ENCODE peak calls at places on chromosomes 4 and X, in five cellular contexts. R is foreskin keratinocyte, F is H9, O is stromal cell of bone marrow, V is GM23338. G is an unnamed sample.

GRCh38 chr4:70994387-70995099 is 1.1 kb downstream of the DCK start:
- DNase-seq in R (no peak), F (no peak), O (no peak), V (no peak), G (no peak)

GRCh38 chr4:147822128-147822527 is 90.2 kb downstream of the ARHGAP10 start:
- DNase-seq in R (peak; percentile 90), F (no peak), O (no peak), V (no peak), G (no peak)

GRCh38 chr4:189592905-189593304 is 347.8 kb upstream of the FRG1 start:
- DNase-seq in R (no peak), F (no peak), O (no peak), V (no peak), G (no peak)

GRCh38 chr4:99885063-99885664 is 9.1 kb downstream of the LAMTOR3 start:
- DNase-seq in R (no peak), F (no peak), O (no peak), V (peak; percentile 59), G (peak; percentile 38)

GRCh38 chr4:184383497-184384055 is 90.8 kb downstream of the IRF2 start:
- DNase-seq in R (peak; percentile 90), F (no peak), O (peak; percentile 96), V (no peak), G (peak; percentile 88)

GRCh38 chr4:89293299-89293698 is 14.3 kb downstream of the GPRIN3 start:
- DNase-seq in R (no peak), F (no peak), O (no peak), V (no peak), G (no peak)

GRCh38 chr4:88605744-88606143 is 13.5 kb downstream of the HERC3 start:
- DNase-seq in R (no peak), F (no peak), O (no peak), V (no peak), G (no peak)

GRCh38 chr4:110109455-110109854 is 89.0 kb downstream of the ELOVL6 start:
- DNase-seq in R (no peak), F (no peak), O (no peak), V (no peak), G (no peak)

GRCh38 chr4:145285928-145286327 is 105.5 kb upstream of the OTUD4 start:
- DNase-seq in R (no peak), F (no peak), O (no peak), V (no peak), G (no peak)

GRCh38 chr4:111510535-111510934 is 634.7 kb upstream of the FAM241A start:
- DNase-seq in R (peak; percentile 17), F (no peak), O (no peak), V (no peak), G (no peak)

GRCh38 chr4:59553739-59554126 is 1646.4 kb upstream of the ADGRL3 start:
- DNase-seq in R (peak; percentile 24), F (no peak), O (peak; percentile 11), V (no peak), G (peak; percentile 2)

GRCh38 chr4:97525236-97525635 is 618.0 kb downstream of the STPG2 start:
- DNase-seq in R (no peak), F (no peak), O (no peak), V (no peak), G (no peak)

GRCh38 chr4:112927544-112927943 is 121.9 kb upstream of the ANK2 start:
- DNase-seq in R (peak; percentile 32), F (no peak), O (no peak), V (no peak), G (no peak)

GRCh38 chrX:150899191-150899757 is 806 bp upstream of the CD99L2 start:
- DNase-seq in R (no peak), F (peak; percentile 58), O (no peak), V (peak; percentile 50), G (no peak)

GRCh38 chrX:136689441-136689840 is 41.5 kb downstream of the CD40LG start:
- DNase-seq in R (no peak), F (no peak), O (no peak), V (peak; percentile 60), G (peak; percentile 16)

GRCh38 chr4:158858410-158859189 is 89.8 kb downstream of the FNIP2 start:
- DNase-seq in R (no peak), F (no peak), O (peak; percentile 38), V (no peak), G (no peak)

GRCh38 chrX:44784241-44784640 is 59.6 kb upstream of the DUSP21 start:
- DNase-seq in R (peak; percentile 6), F (no peak), O (no peak), V (no peak), G (no peak)

GRCh38 chrX:39855748-39856129 is 242.0 kb downstream of the BCOR start:
- DNase-seq in R (no peak), F (peak; percentile 76), O (no peak), V (peak; percentile 65), G (no peak)

GRCh38 chr4:79198886-79199591 is 126.8 kb downstream of the NAA11 start:
- DNase-seq in R (no peak), F (no peak), O (no peak), V (no peak), G (peak; percentile 41)

G was measured in astrocyte of the cerebellum.